ENCODE peak calls at places on chromosomes 7 and 10, in eight cellular contexts. One of them, this sample, is unnamed.

GRCh38 chr10:88437411-88437810 is 145.7 kb downstream of the RNLS start:
- DNase-seq in stimulated activated CD8-positive, alpha-beta memory T cell treated with anti-CD3 and anti-CD28 coated beads, Interleukin-12 subunit alpha, Interleukin-12 subunit beta, amount 100 ng/mL, for 1 hour: no peak
- DNase-seq in NCI-H748 treated with DMSO at 0.1 percent for 48 hours: peak; percentile 6
- DNase-seq in NCI-H2029 treated with DMSO at 0.1 percent for 48 hours: no peak
- DNase-seq in anterior cingulate cortex: no peak
- DNase-seq in stimulated activated naive CD8-positive, alpha-beta T cell treated with anti-CD3 and anti-CD28 coated beads, Interleukin-15, Interleukin-2, amounts not matched to agents 100 U/mL and 50 U/mL, for 24 hours: no peak
- DNase-seq in nucleus accumbens: no peak
- DNase-seq in brain microvascular endothelial cell: no peak
- DNase-seq in this sample: no peak

GRCh38 chr7:121288894-121289293 is 39.9 kb upstream of the WNT16 start:
- DNase-seq in anterior cingulate cortex: no peak
- DNase-seq in stimulated activated naive CD8-positive, alpha-beta T cell treated with anti-CD3 and anti-CD28 coated beads, Interleukin-15, Interleukin-2, amounts not matched to agents 100 U/mL and 50 U/mL, for 24 hours: no peak
- DNase-seq in NCI-H2029 treated with DMSO at 0.1 percent for 48 hours: no peak
- DNase-seq in brain microvascular endothelial cell: peak; percentile 61
- DNase-seq in NCI-H748 treated with DMSO at 0.1 percent for 48 hours: no peak
- DNase-seq in stimulated activated CD8-positive, alpha-beta memory T cell treated with anti-CD3 and anti-CD28 coated beads, Interleukin-12 subunit alpha, Interleukin-12 subunit beta, amount 100 ng/mL, for 1 hour: no peak
- DNase-seq in nucleus accumbens: no peak
- DNase-seq in this sample: peak; percentile 56

GRCh38 chr10:32317795-32318194 is 29.2 kb downstream of the EPC1 start:
- DNase-seq in stimulated activated CD8-positive, alpha-beta memory T cell treated with anti-CD3 and anti-CD28 coated beads, Interleukin-12 subunit alpha, Interleukin-12 subunit beta, amount 100 ng/mL, for 1 hour: no peak
- DNase-seq in stimulated activated naive CD8-positive, alpha-beta T cell treated with anti-CD3 and anti-CD28 coated beads, Interleukin-15, Interleukin-2, amounts not matched to agents 100 U/mL and 50 U/mL, for 24 hours: no peak
- DNase-seq in anterior cingulate cortex: no peak
- DNase-seq in nucleus accumbens: no peak
- DNase-seq in brain microvascular endothelial cell: no peak
- DNase-seq in NCI-H748 treated with DMSO at 0.1 percent for 48 hours: no peak
- DNase-seq in NCI-H2029 treated with DMSO at 0.1 percent for 48 hours: no peak
- DNase-seq in this sample: no peak

GRCh38 chr10:114868801-114869200 is 47.2 kb downstream of the FHIP2A start:
- DNase-seq in nucleus accumbens: no peak
- DNase-seq in brain microvascular endothelial cell: no peak
- DNase-seq in NCI-H2029 treated with DMSO at 0.1 percent for 48 hours: no peak
- DNase-seq in stimulated activated CD8-positive, alpha-beta memory T cell treated with anti-CD3 and anti-CD28 coated beads, Interleukin-12 subunit alpha, Interleukin-12 subunit beta, amount 100 ng/mL, for 1 hour: no peak
- DNase-seq in stimulated activated naive CD8-positive, alpha-beta T cell treated with anti-CD3 and anti-CD28 coated beads, Interleukin-15, Interleukin-2, amounts not matched to agents 100 U/mL and 50 U/mL, for 24 hours: no peak
- DNase-seq in NCI-H748 treated with DMSO at 0.1 percent for 48 hours: no peak
- DNase-seq in anterior cingulate cortex: no peak
- DNase-seq in this sample: no peak

GRCh38 chr7:158827411-158828342 is 1.6 kb downstream of the ESYT2 start:
- DNase-seq in nucleus accumbens: no peak
- DNase-seq in NCI-H2029 treated with DMSO at 0.1 percent for 48 hours: no peak
- DNase-seq in stimulated activated CD8-positive, alpha-beta memory T cell treated with anti-CD3 and anti-CD28 coated beads, Interleukin-12 subunit alpha, Interleukin-12 subunit beta, amount 100 ng/mL, for 1 hour: no peak
- DNase-seq in anterior cingulate cortex: no peak
- DNase-seq in brain microvascular endothelial cell: no peak
- DNase-seq in NCI-H748 treated with DMSO at 0.1 percent for 48 hours: no peak
- DNase-seq in stimulated activated naive CD8-positive, alpha-beta T cell treated with anti-CD3 and anti-CD28 coated beads, Interleukin-15, Interleukin-2, amounts not matched to agents 100 U/mL and 50 U/mL, for 24 hours: peak; percentile 33
- DNase-seq in this sample: peak; percentile 57

GRCh38 chr10:79390057-79390456 is 42.8 kb downstream of the PPIF start:
- DNase-seq in NCI-H2029 treated with DMSO at 0.1 percent for 48 hours: no peak
- DNase-seq in nucleus accumbens: no peak
- DNase-seq in brain microvascular endothelial cell: no peak
- DNase-seq in NCI-H748 treated with DMSO at 0.1 percent for 48 hours: no peak
- DNase-seq in anterior cingulate cortex: no peak
- DNase-seq in stimulated activated CD8-positive, alpha-beta memory T cell treated with anti-CD3 and anti-CD28 coated beads, Interleukin-12 subunit alpha, Interleukin-12 subunit beta, amount 100 ng/mL, for 1 hour: no peak
- DNase-seq in stimulated activated naive CD8-positive, alpha-beta T cell treated with anti-CD3 and anti-CD28 coated beads, Interleukin-15, Interleukin-2, amounts not matched to agents 100 U/mL and 50 U/mL, for 24 hours: no peak
- DNase-seq in this sample: no peak

GRCh38 chr10:71818674-71819260 is 32.3 kb downstream of the PSAP start:
- DNase-seq in NCI-H2029 treated with DMSO at 0.1 percent for 48 hours: no peak
- DNase-seq in brain microvascular endothelial cell: no peak
- DNase-seq in anterior cingulate cortex: no peak
- DNase-seq in NCI-H748 treated with DMSO at 0.1 percent for 48 hours: no peak
- DNase-seq in stimulated activated naive CD8-positive, alpha-beta T cell treated with anti-CD3 and anti-CD28 coated beads, Interleukin-15, Interleukin-2, amounts not matched to agents 100 U/mL and 50 U/mL, for 24 hours: no peak
- DNase-seq in nucleus accumbens: no peak
- DNase-seq in stimulated activated CD8-positive, alpha-beta memory T cell treated with anti-CD3 and anti-CD28 coated beads, Interleukin-12 subunit alpha, Interleukin-12 subunit beta, amount 100 ng/mL, for 1 hour: no peak
- DNase-seq in this sample: no peak

GRCh38 chr7:22985436-22985835 is 28.5 kb downstream of the HYCC1 start:
- DNase-seq in stimulated activated naive CD8-positive, alpha-beta T cell treated with anti-CD3 and anti-CD28 coated beads, Interleukin-15, Interleukin-2, amounts not matched to agents 100 U/mL and 50 U/mL, for 24 hours: no peak
- DNase-seq in NCI-H748 treated with DMSO at 0.1 percent for 48 hours: no peak
- DNase-seq in NCI-H2029 treated with DMSO at 0.1 percent for 48 hours: no peak
- DNase-seq in anterior cingulate cortex: no peak
- DNase-seq in nucleus accumbens: no peak
- DNase-seq in stimulated activated CD8-positive, alpha-beta memory T cell treated with anti-CD3 and anti-CD28 coated beads, Interleukin-12 subunit alpha, Interleukin-12 subunit beta, amount 100 ng/mL, for 1 hour: no peak
- DNase-seq in brain microvascular endothelial cell: no peak
- DNase-seq in this sample: no peak

GRCh38 chr10:127869329-127869728 is 23.4 kb downstream of the CLRN3 start:
- DNase-seq in anterior cingulate cortex: no peak
- DNase-seq in NCI-H748 treated with DMSO at 0.1 percent for 48 hours: no peak
- DNase-seq in stimulated activated CD8-positive, alpha-beta memory T cell treated with anti-CD3 and anti-CD28 coated beads, Interleukin-12 subunit alpha, Interleukin-12 subunit beta, amount 100 ng/mL, for 1 hour: no peak
- DNase-seq in stimulated activated naive CD8-positive, alpha-beta T cell treated with anti-CD3 and anti-CD28 coated beads, Interleukin-15, Interleukin-2, amounts not matched to agents 100 U/mL and 50 U/mL, for 24 hours: no peak
- DNase-seq in NCI-H2029 treated with DMSO at 0.1 percent for 48 hours: no peak
- DNase-seq in nucleus accumbens: no peak
- DNase-seq in brain microvascular endothelial cell: no peak
- DNase-seq in this sample: no peak

GRCh38 chr7:27106181-27106905 is 3.9 kb upstream of the HOXA2 start:
- DNase-seq in stimulated activated CD8-positive, alpha-beta memory T cell treated with anti-CD3 and anti-CD28 coated beads, Interleukin-12 subunit alpha, Interleukin-12 subunit beta, amount 100 ng/mL, for 1 hour: no peak
- DNase-seq in brain microvascular endothelial cell: no peak
- DNase-seq in NCI-H748 treated with DMSO at 0.1 percent for 48 hours: no peak
- DNase-seq in nucleus accumbens: no peak
- DNase-seq in stimulated activated naive CD8-positive, alpha-beta T cell treated with anti-CD3 and anti-CD28 coated beads, Interleukin-15, Interleukin-2, amounts not matched to agents 100 U/mL and 50 U/mL, for 24 hours: no peak
- DNase-seq in anterior cingulate cortex: no peak
- DNase-seq in NCI-H2029 treated with DMSO at 0.1 percent for 48 hours: no peak
- DNase-seq in this sample: peak; percentile 89

GRCh38 chr7:64888561-64888900 is 14.5 kb upstream of the ZNF273 start:
- DNase-seq in NCI-H2029 treated with DMSO at 0.1 percent for 48 hours: no peak
- DNase-seq in brain microvascular endothelial cell: no peak
- DNase-seq in NCI-H748 treated with DMSO at 0.1 percent for 48 hours: no peak
- DNase-seq in stimulated activated CD8-positive, alpha-beta memory T cell treated with anti-CD3 and anti-CD28 coated beads, Interleukin-12 subunit alpha, Interleukin-12 subunit beta, amount 100 ng/mL, for 1 hour: no peak
- DNase-seq in stimulated activated naive CD8-positive, alpha-beta T cell treated with anti-CD3 and anti-CD28 coated beads, Interleukin-15, Interleukin-2, amounts not matched to agents 100 U/mL and 50 U/mL, for 24 hours: no peak
- DNase-seq in nucleus accumbens: no peak
- DNase-seq in anterior cingulate cortex: no peak
- DNase-seq in this sample: no peak

GRCh38 chr7:50446542-50446960 is 3.6 kb downstream of the FIGNL1 start:
- DNase-seq in nucleus accumbens: no peak
- DNase-seq in brain microvascular endothelial cell: peak; percentile 39
- DNase-seq in stimulated activated naive CD8-positive, alpha-beta T cell treated with anti-CD3 and anti-CD28 coated beads, Interleukin-15, Interleukin-2, amounts not matched to agents 100 U/mL and 50 U/mL, for 24 hours: no peak
- DNase-seq in NCI-H2029 treated with DMSO at 0.1 percent for 48 hours: no peak
- DNase-seq in anterior cingulate cortex: no peak
- DNase-seq in NCI-H748 treated with DMSO at 0.1 percent for 48 hours: no peak
- DNase-seq in stimulated activated CD8-positive, alpha-beta memory T cell treated with anti-CD3 and anti-CD28 coated beads, Interleukin-12 subunit alpha, Interleukin-12 subunit beta, amount 100 ng/mL, for 1 hour: no peak
- DNase-seq in this sample: peak; percentile 62

GRCh38 chr10:86759073-86759672 is 2.8 kb downstream of the BMPR1A start:
- DNase-seq in stimulated activated CD8-positive, alpha-beta memory T cell treated with anti-CD3 and anti-CD28 coated beads, Interleukin-12 subunit alpha, Interleukin-12 subunit beta, amount 100 ng/mL, for 1 hour: no peak
- DNase-seq in NCI-H2029 treated with DMSO at 0.1 percent for 48 hours: no peak
- DNase-seq in NCI-H748 treated with DMSO at 0.1 percent for 48 hours: no peak
- DNase-seq in nucleus accumbens: no peak
- DNase-seq in stimulated activated naive CD8-positive, alpha-beta T cell treated with anti-CD3 and anti-CD28 coated beads, Interleukin-15, Interleukin-2, amounts not matched to agents 100 U/mL and 50 U/mL, for 24 hours: no peak
- DNase-seq in anterior cingulate cortex: no peak
- DNase-seq in brain microvascular endothelial cell: no peak
- DNase-seq in this sample: no peak

GRCh38 chr7:138449580-138449979 is 10.5 kb upstream of the TRIM24 start:
- DNase-seq in NCI-H2029 treated with DMSO at 0.1 percent for 48 hours: no peak
- DNase-seq in NCI-H748 treated with DMSO at 0.1 percent for 48 hours: no peak
- DNase-seq in brain microvascular endothelial cell: no peak
- DNase-seq in stimulated activated naive CD8-positive, alpha-beta T cell treated with anti-CD3 and anti-CD28 coated beads, Interleukin-15, Interleukin-2, amounts not matched to agents 100 U/mL and 50 U/mL, for 24 hours: peak; percentile 55
- DNase-seq in nucleus accumbens: no peak
- DNase-seq in anterior cingulate cortex: no peak
- DNase-seq in stimulated activated CD8-positive, alpha-beta memory T cell treated with anti-CD3 and anti-CD28 coated beads, Interleukin-12 subunit alpha, Interleukin-12 subunit beta, amount 100 ng/mL, for 1 hour: peak; percentile 23
- DNase-seq in this sample: no peak

GRCh38 chr7:27944626-27945025 is 204.7 kb downstream of the TAX1BP1 start:
- DNase-seq in stimulated activated naive CD8-positive, alpha-beta T cell treated with anti-CD3 and anti-CD28 coated beads, Interleukin-15, Interleukin-2, amounts not matched to agents 100 U/mL and 50 U/mL, for 24 hours: no peak
- DNase-seq in NCI-H748 treated with DMSO at 0.1 percent for 48 hours: no peak
- DNase-seq in brain microvascular endothelial cell: no peak
- DNase-seq in anterior cingulate cortex: no peak
- DNase-seq in stimulated activated CD8-positive, alpha-beta memory T cell treated with anti-CD3 and anti-CD28 coated beads, Interleukin-12 subunit alpha, Interleukin-12 subunit beta, amount 100 ng/mL, for 1 hour: no peak
- DNase-seq in nucleus accumbens: no peak
- DNase-seq in NCI-H2029 treated with DMSO at 0.1 percent for 48 hours: no peak
- DNase-seq in this sample: no peak

GRCh38 chr7:102883098-102883860 is 29.5 kb upstream of the LRRC17 start:
- DNase-seq in stimulated activated CD8-positive, alpha-beta memory T cell treated with anti-CD3 and anti-CD28 coated beads, Interleukin-12 subunit alpha, Interleukin-12 subunit beta, amount 100 ng/mL, for 1 hour: no peak
- DNase-seq in nucleus accumbens: no peak
- DNase-seq in stimulated activated naive CD8-positive, alpha-beta T cell treated with anti-CD3 and anti-CD28 coated beads, Interleukin-15, Interleukin-2, amounts not matched to agents 100 U/mL and 50 U/mL, for 24 hours: no peak
- DNase-seq in NCI-H2029 treated with DMSO at 0.1 percent for 48 hours: no peak
- DNase-seq in NCI-H748 treated with DMSO at 0.1 percent for 48 hours: no peak
- DNase-seq in brain microvascular endothelial cell: no peak
- DNase-seq in anterior cingulate cortex: no peak
- DNase-seq in this sample: no peak

GRCh38 chr7:140441519-140441918 is 37.7 kb downstream of the RAB19 start:
- DNase-seq in brain microvascular endothelial cell: no peak
- DNase-seq in NCI-H2029 treated with DMSO at 0.1 percent for 48 hours: no peak
- DNase-seq in NCI-H748 treated with DMSO at 0.1 percent for 48 hours: no peak
- DNase-seq in stimulated activated CD8-positive, alpha-beta memory T cell treated with anti-CD3 and anti-CD28 coated beads, Interleukin-12 subunit alpha, Interleukin-12 subunit beta, amount 100 ng/mL, for 1 hour: no peak
- DNase-seq in stimulated activated naive CD8-positive, alpha-beta T cell treated with anti-CD3 and anti-CD28 coated beads, Interleukin-15, Interleukin-2, amounts not matched to agents 100 U/mL and 50 U/mL, for 24 hours: no peak
- DNase-seq in nucleus accumbens: no peak
- DNase-seq in anterior cingulate cortex: no peak
- DNase-seq in this sample: no peak

GRCh38 chr10:19974554-19974953 is 158.3 kb downstream of the PLXDC2 start:
- DNase-seq in stimulated activated naive CD8-positive, alpha-beta T cell treated with anti-CD3 and anti-CD28 coated beads, Interleukin-15, Interleukin-2, amounts not matched to agents 100 U/mL and 50 U/mL, for 24 hours: no peak
- DNase-seq in stimulated activated CD8-positive, alpha-beta memory T cell treated with anti-CD3 and anti-CD28 coated beads, Interleukin-12 subunit alpha, Interleukin-12 subunit beta, amount 100 ng/mL, for 1 hour: no peak
- DNase-seq in anterior cingulate cortex: no peak
- DNase-seq in NCI-H748 treated with DMSO at 0.1 percent for 48 hours: no peak
- DNase-seq in brain microvascular endothelial cell: no peak
- DNase-seq in NCI-H2029 treated with DMSO at 0.1 percent for 48 hours: no peak
- DNase-seq in nucleus accumbens: no peak
- DNase-seq in this sample: no peak

GRCh38 chr7:143047327-143047726 is 4.8 kb upstream of the OR6V1 start:
- DNase-seq in anterior cingulate cortex: no peak
- DNase-seq in stimulated activated naive CD8-positive, alpha-beta T cell treated with anti-CD3 and anti-CD28 coated beads, Interleukin-15, Interleukin-2, amounts not matched to agents 100 U/mL and 50 U/mL, for 24 hours: no peak
- DNase-seq in nucleus accumbens: no peak
- DNase-seq in NCI-H2029 treated with DMSO at 0.1 percent for 48 hours: no peak
- DNase-seq in stimulated activated CD8-positive, alpha-beta memory T cell treated with anti-CD3 and anti-CD28 coated beads, Interleukin-12 subunit alpha, Interleukin-12 subunit beta, amount 100 ng/mL, for 1 hour: no peak
- DNase-seq in brain microvascular endothelial cell: no peak
- DNase-seq in NCI-H748 treated with DMSO at 0.1 percent for 48 hours: no peak
- DNase-seq in this sample: no peak

GRCh38 chr7:20330797-20331230 is at the start of gene ITGB8:
- DNase-seq in stimulated activated CD8-positive, alpha-beta memory T cell treated with anti-CD3 and anti-CD28 coated beads, Interleukin-12 subunit alpha, Interleukin-12 subunit beta, amount 100 ng/mL, for 1 hour: no peak
- DNase-seq in brain microvascular endothelial cell: no peak
- DNase-seq in NCI-H2029 treated with DMSO at 0.1 percent for 48 hours: no peak
- DNase-seq in stimulated activated naive CD8-positive, alpha-beta T cell treated with anti-CD3 and anti-CD28 coated beads, Interleukin-15, Interleukin-2, amounts not matched to agents 100 U/mL and 50 U/mL, for 24 hours: no peak
- DNase-seq in NCI-H748 treated with DMSO at 0.1 percent for 48 hours: peak; percentile 73
- DNase-seq in anterior cingulate cortex: peak; percentile 80
- DNase-seq in nucleus accumbens: peak; percentile 84
- DNase-seq in this sample: peak; percentile 72

GRCh38 chr10:24906372-24906771 is 46.0 kb downstream of the PRTFDC1 start:
- DNase-seq in stimulated activated naive CD8-positive, alpha-beta T cell treated with anti-CD3 and anti-CD28 coated beads, Interleukin-15, Interleukin-2, amounts not matched to agents 100 U/mL and 50 U/mL, for 24 hours: no peak
- DNase-seq in nucleus accumbens: no peak
- DNase-seq in brain microvascular endothelial cell: no peak
- DNase-seq in anterior cingulate cortex: no peak
- DNase-seq in NCI-H2029 treated with DMSO at 0.1 percent for 48 hours: no peak
- DNase-seq in stimulated activated CD8-positive, alpha-beta memory T cell treated with anti-CD3 and anti-CD28 coated beads, Interleukin-12 subunit alpha, Interleukin-12 subunit beta, amount 100 ng/mL, for 1 hour: no peak
- DNase-seq in NCI-H748 treated with DMSO at 0.1 percent for 48 hours: no peak
- DNase-seq in this sample: no peak

GRCh38 chr10:71604324-71605018 is 115.1 kb downstream of the C10orf105 start:
- DNase-seq in NCI-H748 treated with DMSO at 0.1 percent for 48 hours: no peak
- DNase-seq in nucleus accumbens: no peak
- DNase-seq in brain microvascular endothelial cell: no peak
- DNase-seq in anterior cingulate cortex: no peak
- DNase-seq in NCI-H2029 treated with DMSO at 0.1 percent for 48 hours: no peak
- DNase-seq in stimulated activated naive CD8-positive, alpha-beta T cell treated with anti-CD3 and anti-CD28 coated beads, Interleukin-15, Interleukin-2, amounts not matched to agents 100 U/mL and 50 U/mL, for 24 hours: no peak
- DNase-seq in stimulated activated CD8-positive, alpha-beta memory T cell treated with anti-CD3 and anti-CD28 coated beads, Interleukin-12 subunit alpha, Interleukin-12 subunit beta, amount 100 ng/mL, for 1 hour: no peak
- DNase-seq in this sample: no peak

GRCh38 chr10:103620357-103620749 is 126.8 kb downstream of the NEURL1 start:
- DNase-seq in brain microvascular endothelial cell: no peak
- DNase-seq in stimulated activated CD8-positive, alpha-beta memory T cell treated with anti-CD3 and anti-CD28 coated beads, Interleukin-12 subunit alpha, Interleukin-12 subunit beta, amount 100 ng/mL, for 1 hour: no peak
- DNase-seq in NCI-H748 treated with DMSO at 0.1 percent for 48 hours: no peak
- DNase-seq in NCI-H2029 treated with DMSO at 0.1 percent for 48 hours: no peak
- DNase-seq in stimulated activated naive CD8-positive, alpha-beta T cell treated with anti-CD3 and anti-CD28 coated beads, Interleukin-15, Interleukin-2, amounts not matched to agents 100 U/mL and 50 U/mL, for 24 hours: no peak
- DNase-seq in nucleus accumbens: no peak
- DNase-seq in anterior cingulate cortex: peak; percentile 67
- DNase-seq in this sample: no peak

GRCh38 chr7:93943816-93944540 is 22.4 kb downstream of the GNG11 start:
- DNase-seq in stimulated activated CD8-positive, alpha-beta memory T cell treated with anti-CD3 and anti-CD28 coated beads, Interleukin-12 subunit alpha, Interleukin-12 subunit beta, amount 100 ng/mL, for 1 hour: no peak
- DNase-seq in NCI-H2029 treated with DMSO at 0.1 percent for 48 hours: no peak
- DNase-seq in brain microvascular endothelial cell: no peak
- DNase-seq in stimulated activated naive CD8-positive, alpha-beta T cell treated with anti-CD3 and anti-CD28 coated beads, Interleukin-15, Interleukin-2, amounts not matched to agents 100 U/mL and 50 U/mL, for 24 hours: no peak
- DNase-seq in NCI-H748 treated with DMSO at 0.1 percent for 48 hours: no peak
- DNase-seq in anterior cingulate cortex: no peak
- DNase-seq in nucleus accumbens: no peak
- DNase-seq in this sample: no peak

GRCh38 chr7:2981103-2981480 is 62.6 kb downstream of the CARD11 start:
- DNase-seq in brain microvascular endothelial cell: no peak
- DNase-seq in NCI-H2029 treated with DMSO at 0.1 percent for 48 hours: no peak
- DNase-seq in stimulated activated naive CD8-positive, alpha-beta T cell treated with anti-CD3 and anti-CD28 coated beads, Interleukin-15, Interleukin-2, amounts not matched to agents 100 U/mL and 50 U/mL, for 24 hours: no peak
- DNase-seq in anterior cingulate cortex: no peak
- DNase-seq in nucleus accumbens: no peak
- DNase-seq in stimulated activated CD8-positive, alpha-beta memory T cell treated with anti-CD3 and anti-CD28 coated beads, Interleukin-12 subunit alpha, Interleukin-12 subunit beta, amount 100 ng/mL, for 1 hour: no peak
- DNase-seq in NCI-H748 treated with DMSO at 0.1 percent for 48 hours: no peak
- DNase-seq in this sample: no peak

GRCh38 chr7:19519443-19519977 is 189.3 kb downstream of the POLR1F start:
- DNase-seq in nucleus accumbens: no peak
- DNase-seq in anterior cingulate cortex: no peak
- DNase-seq in NCI-H2029 treated with DMSO at 0.1 percent for 48 hours: peak; percentile 6
- DNase-seq in stimulated activated naive CD8-positive, alpha-beta T cell treated with anti-CD3 and anti-CD28 coated beads, Interleukin-15, Interleukin-2, amounts not matched to agents 100 U/mL and 50 U/mL, for 24 hours: no peak
- DNase-seq in stimulated activated CD8-positive, alpha-beta memory T cell treated with anti-CD3 and anti-CD28 coated beads, Interleukin-12 subunit alpha, Interleukin-12 subunit beta, amount 100 ng/mL, for 1 hour: no peak
- DNase-seq in NCI-H748 treated with DMSO at 0.1 percent for 48 hours: peak; percentile 48
- DNase-seq in brain microvascular endothelial cell: peak; percentile 36
- DNase-seq in this sample: peak; percentile 57

GRCh38 chr7:43467406-43467805 is 115.5 kb upstream of the STK17A start:
- DNase-seq in stimulated activated naive CD8-positive, alpha-beta T cell treated with anti-CD3 and anti-CD28 coated beads, Interleukin-15, Interleukin-2, amounts not matched to agents 100 U/mL and 50 U/mL, for 24 hours: no peak
- DNase-seq in stimulated activated CD8-positive, alpha-beta memory T cell treated with anti-CD3 and anti-CD28 coated beads, Interleukin-12 subunit alpha, Interleukin-12 subunit beta, amount 100 ng/mL, for 1 hour: no peak
- DNase-seq in anterior cingulate cortex: no peak
- DNase-seq in NCI-H748 treated with DMSO at 0.1 percent for 48 hours: no peak
- DNase-seq in NCI-H2029 treated with DMSO at 0.1 percent for 48 hours: no peak
- DNase-seq in nucleus accumbens: no peak
- DNase-seq in brain microvascular endothelial cell: peak; percentile 47
- DNase-seq in this sample: no peak

GRCh38 chr10:43808136-43808535 is 159.5 kb upstream of the ZNF32 start:
- DNase-seq in anterior cingulate cortex: no peak
- DNase-seq in stimulated activated naive CD8-positive, alpha-beta T cell treated with anti-CD3 and anti-CD28 coated beads, Interleukin-15, Interleukin-2, amounts not matched to agents 100 U/mL and 50 U/mL, for 24 hours: no peak
- DNase-seq in NCI-H748 treated with DMSO at 0.1 percent for 48 hours: no peak
- DNase-seq in NCI-H2029 treated with DMSO at 0.1 percent for 48 hours: no peak
- DNase-seq in stimulated activated CD8-positive, alpha-beta memory T cell treated with anti-CD3 and anti-CD28 coated beads, Interleukin-12 subunit alpha, Interleukin-12 subunit beta, amount 100 ng/mL, for 1 hour: no peak
- DNase-seq in nucleus accumbens: no peak
- DNase-seq in brain microvascular endothelial cell: no peak
- DNase-seq in this sample: no peak

GRCh38 chr7:66013938-66014337 is 31.9 kb upstream of the GUSB start:
- DNase-seq in NCI-H2029 treated with DMSO at 0.1 percent for 48 hours: no peak
- DNase-seq in brain microvascular endothelial cell: peak; percentile 56
- DNase-seq in NCI-H748 treated with DMSO at 0.1 percent for 48 hours: no peak
- DNase-seq in nucleus accumbens: no peak
- DNase-seq in stimulated activated CD8-positive, alpha-beta memory T cell treated with anti-CD3 and anti-CD28 coated beads, Interleukin-12 subunit alpha, Interleukin-12 subunit beta, amount 100 ng/mL, for 1 hour: no peak
- DNase-seq in anterior cingulate cortex: no peak
- DNase-seq in stimulated activated naive CD8-positive, alpha-beta T cell treated with anti-CD3 and anti-CD28 coated beads, Interleukin-15, Interleukin-2, amounts not matched to agents 100 U/mL and 50 U/mL, for 24 hours: no peak
- DNase-seq in this sample: peak; percentile 69

GRCh38 chr7:72435913-72436480 is 23.9 kb upstream of the CALN1 start:
- DNase-seq in NCI-H748 treated with DMSO at 0.1 percent for 48 hours: no peak
- DNase-seq in stimulated activated CD8-positive, alpha-beta memory T cell treated with anti-CD3 and anti-CD28 coated beads, Interleukin-12 subunit alpha, Interleukin-12 subunit beta, amount 100 ng/mL, for 1 hour: no peak
- DNase-seq in nucleus accumbens: no peak
- DNase-seq in brain microvascular endothelial cell: no peak
- DNase-seq in anterior cingulate cortex: no peak
- DNase-seq in NCI-H2029 treated with DMSO at 0.1 percent for 48 hours: no peak
- DNase-seq in stimulated activated naive CD8-positive, alpha-beta T cell treated with anti-CD3 and anti-CD28 coated beads, Interleukin-15, Interleukin-2, amounts not matched to agents 100 U/mL and 50 U/mL, for 24 hours: no peak
- DNase-seq in this sample: no peak

GRCh38 chr10:102121739-102122372 is 1.7 kb upstream of the LDB1 start:
- DNase-seq in stimulated activated CD8-positive, alpha-beta memory T cell treated with anti-CD3 and anti-CD28 coated beads, Interleukin-12 subunit alpha, Interleukin-12 subunit beta, amount 100 ng/mL, for 1 hour: no peak
- DNase-seq in NCI-H748 treated with DMSO at 0.1 percent for 48 hours: no peak
- DNase-seq in stimulated activated naive CD8-positive, alpha-beta T cell treated with anti-CD3 and anti-CD28 coated beads, Interleukin-15, Interleukin-2, amounts not matched to agents 100 U/mL and 50 U/mL, for 24 hours: no peak
- DNase-seq in brain microvascular endothelial cell: no peak
- DNase-seq in nucleus accumbens: no peak
- DNase-seq in NCI-H2029 treated with DMSO at 0.1 percent for 48 hours: no peak
- DNase-seq in anterior cingulate cortex: no peak
- DNase-seq in this sample: peak; percentile 8

GRCh38 chr10:128865398-128865797 is 601.6 kb upstream of the MGMT start:
- DNase-seq in stimulated activated naive CD8-positive, alpha-beta T cell treated with anti-CD3 and anti-CD28 coated beads, Interleukin-15, Interleukin-2, amounts not matched to agents 100 U/mL and 50 U/mL, for 24 hours: no peak
- DNase-seq in NCI-H2029 treated with DMSO at 0.1 percent for 48 hours: no peak
- DNase-seq in anterior cingulate cortex: no peak
- DNase-seq in NCI-H748 treated with DMSO at 0.1 percent for 48 hours: no peak
- DNase-seq in brain microvascular endothelial cell: no peak
- DNase-seq in stimulated activated CD8-positive, alpha-beta memory T cell treated with anti-CD3 and anti-CD28 coated beads, Interleukin-12 subunit alpha, Interleukin-12 subunit beta, amount 100 ng/mL, for 1 hour: no peak
- DNase-seq in nucleus accumbens: no peak
- DNase-seq in this sample: no peak

GRCh38 chr10:113712024-113712423 is 32.3 kb downstream of the CASP7 start:
- DNase-seq in stimulated activated CD8-positive, alpha-beta memory T cell treated with anti-CD3 and anti-CD28 coated beads, Interleukin-12 subunit alpha, Interleukin-12 subunit beta, amount 100 ng/mL, for 1 hour: no peak
- DNase-seq in NCI-H748 treated with DMSO at 0.1 percent for 48 hours: no peak
- DNase-seq in NCI-H2029 treated with DMSO at 0.1 percent for 48 hours: no peak
- DNase-seq in anterior cingulate cortex: no peak
- DNase-seq in nucleus accumbens: no peak
- DNase-seq in brain microvascular endothelial cell: no peak
- DNase-seq in stimulated activated naive CD8-positive, alpha-beta T cell treated with anti-CD3 and anti-CD28 coated beads, Interleukin-15, Interleukin-2, amounts not matched to agents 100 U/mL and 50 U/mL, for 24 hours: no peak
- DNase-seq in this sample: no peak

GRCh38 chr7:106542550-106543220 is 118.3 kb downstream of the CCDC71L start:
- DNase-seq in brain microvascular endothelial cell: peak; percentile 85
- DNase-seq in NCI-H2029 treated with DMSO at 0.1 percent for 48 hours: peak; percentile 1
- DNase-seq in nucleus accumbens: no peak
- DNase-seq in stimulated activated naive CD8-positive, alpha-beta T cell treated with anti-CD3 and anti-CD28 coated beads, Interleukin-15, Interleukin-2, amounts not matched to agents 100 U/mL and 50 U/mL, for 24 hours: peak; percentile 65
- DNase-seq in stimulated activated CD8-positive, alpha-beta memory T cell treated with anti-CD3 and anti-CD28 coated beads, Interleukin-12 subunit alpha, Interleukin-12 subunit beta, amount 100 ng/mL, for 1 hour: no peak
- DNase-seq in anterior cingulate cortex: no peak
- DNase-seq in NCI-H748 treated with DMSO at 0.1 percent for 48 hours: peak; percentile 68
- DNase-seq in this sample: peak; percentile 84

This sample was measured in myocyte.